ENCODE peak calls at places on chromosomes 6 and 20, in eight cellular contexts. X is RWPE2, G is neural progenitor cell, J is thoracic aorta, I is PC-3, A is IMR-90, K is AG04450, H is fibroblast of lung. R is an unnamed sample.
A peak's percentile ranks its signal among the peaks of the same experiment; 100 is the strongest.

GRCh38 chr6:130863415-130864230 is 36.4 kb downstream of the SMLR1 start:
- DNase-seq in X (no peak), G (no peak), J (no peak), I (no peak), A (no peak), K (no peak), H (no peak), R (no peak)

GRCh38 chr6:72267470-72267869 is 354.4 kb upstream of the KCNQ5 start:
- DNase-seq in X (no peak), G (no peak), J (no peak), I (no peak), A (no peak), K (no peak), H (no peak), R (no peak)

GRCh38 chr6:144134176-144134575 is 16.1 kb upstream of the STX11 start:
- DNase-seq in X (no peak), G (no peak), J (no peak), I (no peak), A (peak; percentile 21), K (no peak), H (peak; percentile 12), R (no peak)

GRCh38 chr6:15389759-15390723 is 144.2 kb downstream of the JARID2 start:
- DNase-seq in X (no peak), G (peak; percentile 87), J (no peak), I (peak; percentile 49), A (peak; percentile 66), K (no peak), H (peak; percentile 41), R (no peak)

GRCh38 chr20:46438156-46438750 is 31.8 kb upstream of the ELMO2 start:
- DNase-seq in X (no peak), G (peak; percentile 65), J (no peak), I (peak; percentile 73), A (peak; percentile 32), K (no peak), H (peak; percentile 21), R (no peak)

GRCh38 chr6:4021862-4022715 is 56.8 kb downstream of the FAM217A start:
- DNase-seq in X (no peak), G (no peak), J (no peak), I (no peak), A (no peak), K (no peak), H (peak; percentile 14), R (no peak)

GRCh38 chr6:90103056-90103793 is 193.4 kb downstream of the BACH2 start:
- DNase-seq in X (no peak), G (no peak), J (no peak), I (peak; percentile 8), A (no peak), K (peak; percentile 8), H (peak; percentile 59), R (no peak)

GRCh38 chr6:26457407-26457795 is 354 bp upstream of the BTN2A1 start:
- DNase-seq in X (no peak), G (no peak), J (no peak), I (no peak), A (no peak), K (no peak), H (no peak), R (no peak)

GRCh38 chr20:40532103-40532502 is 156.9 kb downstream of the MAFB start:
- DNase-seq in X (no peak), G (peak; percentile 57), J (no peak), I (no peak), A (no peak), K (no peak), H (no peak), R (no peak)

GRCh38 chr6:6699741-6700367 is 111.3 kb downstream of the LY86 start:
- DNase-seq in X (peak; percentile 95), G (peak; percentile 28), J (peak; percentile 55), I (peak; percentile 86), A (peak; percentile 91), K (peak; percentile 86), H (peak; percentile 93), R (peak; percentile 71)

GRCh38 chr6:125597411-125598253 is 151.8 kb upstream of the HEY2 start:
- DNase-seq in X (no peak), G (no peak), J (no peak), I (no peak), A (no peak), K (no peak), H (no peak), R (peak; percentile 33)

GRCh38 chr20:8215516-8215915 is 83.5 kb downstream of the PLCB1 start:
- DNase-seq in X (no peak), G (no peak), J (no peak), I (no peak), A (peak; percentile 83), K (peak; percentile 59), H (peak; percentile 64), R (no peak)

GRCh38 chr20:57264908-57265648 is 1.4 kb downstream of the BMP7 start:
- DNase-seq in X (no peak), G (peak; percentile 70), J (no peak), I (no peak), A (no peak), K (no peak), H (no peak), R (peak; percentile 63)

GRCh38 chr6:12060780-12061619 is 48.9 kb downstream of the HIVEP1 start:
- DNase-seq in X (no peak), G (peak; percentile 66), J (no peak), I (no peak), A (peak; percentile 51), K (no peak), H (peak; percentile 82), R (peak; percentile 72)

GRCh38 chr6:137175157-137175889 is 1.9 kb upstream of the IL22RA2 start:
- DNase-seq in X (no peak), G (no peak), J (no peak), I (no peak), A (no peak), K (no peak), H (no peak), R (no peak)

GRCh38 chr6:39835856-39836442 is 43.8 kb downstream of the DAAM2 start:
- DNase-seq in X (no peak), G (no peak), J (no peak), I (no peak), A (peak; percentile 37), K (no peak), H (peak; percentile 69), R (no peak)

GRCh38 chr6:87922947-87923330 is 124.7 kb upstream of the SPACA1 start:
- DNase-seq in X (no peak), G (no peak), J (no peak), I (no peak), A (no peak), K (no peak), H (no peak), R (no peak)

GRCh38 chr20:20064303-20064702 is 12.0 kb downstream of the CFAP61 start:
- DNase-seq in X (no peak), G (no peak), J (no peak), I (peak; percentile 12), A (no peak), K (no peak), H (no peak), R (no peak)

GRCh38 chr20:4014031-4014474 is 1.3 kb downstream of the RNF24 start:
- DNase-seq in X (peak; percentile 78), G (peak; percentile 55), J (no peak), I (peak; percentile 97), A (peak; percentile 85), K (peak; percentile 47), H (peak; percentile 79), R (no peak)

GRCh38 chr6:124255296-124255695 is 451.6 kb downstream of the NKAIN2 start:
- DNase-seq in X (no peak), G (no peak), J (no peak), I (no peak), A (no peak), K (no peak), H (no peak), R (no peak)

GRCh38 chr6:12296255-12296573 is 6.1 kb downstream of the EDN1 start:
- DNase-seq in X (peak; percentile 67), G (no peak), J (peak; percentile 43), I (peak; percentile 91), A (peak; percentile 83), K (peak; percentile 43), H (peak; percentile 89), R (peak; percentile 44)

GRCh38 chr6:23277521-23278227 is 708.3 kb downstream of the HDGFL1 start:
- DNase-seq in X (no peak), G (no peak), J (no peak), I (no peak), A (no peak), K (no peak), H (no peak), R (no peak)

GRCh38 chr6:6105472-6106036 is 98.8 kb upstream of the NRN1 start:
- DNase-seq in X (no peak), G (peak; percentile 35), J (no peak), I (no peak), A (no peak), K (no peak), H (no peak), R (no peak)

DNA sequence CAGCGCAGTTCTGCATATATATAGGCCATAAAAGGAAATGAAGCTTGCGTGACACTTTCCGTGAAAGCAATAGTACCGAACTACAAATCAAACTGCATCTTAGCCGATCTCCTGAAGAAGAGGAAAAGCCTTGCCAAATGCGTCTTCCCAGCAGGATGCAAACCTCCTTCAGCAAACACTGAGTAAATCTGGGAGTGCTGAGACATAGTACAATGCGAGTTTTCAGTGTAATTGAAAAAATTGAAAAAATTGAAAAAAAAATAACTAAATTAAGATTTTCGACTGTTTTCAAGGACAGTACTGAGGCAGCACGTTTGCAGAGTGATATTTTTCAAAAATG is 13.4 kb downstream of the RPP21 start:
- DNase-seq in X (no peak), G (peak; percentile 37), J (no peak), I (peak; percentile 26), A (peak; percentile 6), K (no peak), H (no peak), R (no peak)
- H3K4me3 ChIP-seq in X (no peak overlapping the region), G (peak overlapping the region; percentile 62), J (peak overlapping the region; percentile 58), I (peak overlapping the region; percentile 66), A (peak overlapping the region; percentile 16), K (no peak overlapping the region), H (no peak overlapping the region), R (no peak overlapping the region)

DNA sequence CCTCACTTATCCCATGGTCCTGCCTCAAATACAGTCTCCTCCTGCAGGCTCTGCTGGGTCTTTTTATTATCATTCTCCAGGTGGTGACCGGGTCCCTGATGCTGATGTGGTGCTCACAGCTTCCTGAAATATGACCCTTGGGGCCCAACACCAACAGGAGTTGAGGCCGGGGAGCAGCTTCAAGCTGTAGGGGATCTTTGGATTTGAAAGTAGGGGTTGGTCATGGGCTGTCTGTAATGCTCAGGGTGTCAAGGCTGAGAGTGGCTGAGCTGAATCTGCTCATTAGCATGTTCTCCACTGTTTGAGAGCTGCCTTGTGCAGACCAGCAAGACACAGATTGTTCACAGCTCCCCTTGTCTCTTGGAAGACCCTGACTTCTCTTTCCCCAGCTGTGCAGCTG is 35.5 kb downstream of the HLA-F start:
- DNase-seq in X (no peak), G (no peak), J (no peak), I (no peak), A (no peak), K (no peak), H (no peak), R (no peak)
- H3K27ac ChIP-seq in X (no peak overlapping the region), G (no peak overlapping the region), J (no peak overlapping the region), I (no peak overlapping the region), A (no peak overlapping the region), K (no peak overlapping the region), H (no peak overlapping the region), R (no peak overlapping the region)

GRCh38 chr20:45229264-45230056 is 8.3 kb downstream of the SEMG2 start:
- DNase-seq in X (no peak), G (peak; percentile 30), J (no peak), I (peak; percentile 91), A (no peak), K (no peak), H (no peak), R (no peak)
- TF ChIP-seq CTCF in X (peak; percentile 98), G (peak; percentile 54), J (no peak), I (peak; percentile 97), A (peak; percentile 40), K (peak; percentile 38), H (no peak), R (no peak)

GRCh38 chr6:30450908-30451818 is 38.1 kb upstream of the HLA-E start:
- DNase-seq in X (no peak), G (peak; percentile 31), J (no peak), I (no peak), A (peak; percentile 58), K (peak; percentile 18), H (peak; percentile 82), R (no peak)
- H3K4me3 ChIP-seq in X (no peak overlapping the region), G (no peak overlapping the region), J (peak overlapping the region; percentile 55), I (no peak overlapping the region), A (no peak overlapping the region), K (peak overlapping the region; percentile 29), H (no peak overlapping the region), R (no peak overlapping the region)

R was measured in tibial artery.